ENCODE peak calls at places on chromosomes 4 and X, in eight cellular contexts. L, K, C, I, E, Z, W and T are unnamed samples.

GRCh38 chr4:118033148-118034060 is 882 bp upstream of the NDST3 start:
- DNase-seq in L (peak; percentile 66), K (peak; percentile 83), C (peak; percentile 11), I (peak; percentile 37), E (peak; percentile 30), Z (peak; percentile 19), W (no peak), T (peak; percentile 20)

GRCh38 chr4:120991885-120992284 is 69.4 kb upstream of the PRDM5 start:
- DNase-seq in L (no peak), K (no peak), C (no peak), I (no peak), E (no peak), Z (no peak), W (no peak), T (no peak)

GRCh38 chr4:127501103-127501502 is 131.7 kb upstream of the INTU start:
- DNase-seq in L (no peak), K (no peak), C (no peak), I (no peak), E (no peak), Z (peak; percentile 12), W (no peak), T (no peak)

GRCh38 chrX:129718701-129719100 is 20.1 kb upstream of the XPNPEP2 start:
- DNase-seq in L (no peak), K (no peak), C (no peak), I (no peak), E (no peak), Z (no peak), W (no peak), T (no peak)

GRCh38 chr4:60656171-60656570 is 544.0 kb upstream of the ADGRL3 start:
- DNase-seq in L (no peak), K (no peak), C (no peak), I (no peak), E (no peak), Z (no peak), W (no peak), T (no peak)

GRCh38 chr4:4347585-4347984 is 39.3 kb upstream of the NSG1 start:
- DNase-seq in L (no peak), K (no peak), C (no peak), I (no peak), E (no peak), Z (no peak), W (no peak), T (no peak)

GRCh38 chr4:7938513-7939376 is 916 bp downstream of the AFAP1 start:
- DNase-seq in L (peak; percentile 38), K (no peak), C (no peak), I (peak; percentile 35), E (peak; percentile 57), Z (peak; percentile 51), W (peak; percentile 39), T (no peak)

GRCh38 chrX:118541482-118541881 is 45.9 kb downstream of the DOCK11 start:
- DNase-seq in L (no peak), K (no peak), C (no peak), I (no peak), E (no peak), Z (no peak), W (no peak), T (no peak)

GRCh38 chrX:1453390-1453783 is 678 bp upstream of the ASMTL start:
- DNase-seq in L (no peak), K (peak; percentile 97), C (peak; percentile 60), I (no peak), E (no peak), Z (no peak), W (no peak), T (no peak)
- TF ChIP-seq POLR2A in L (no peak), K (no peak), C (peak; percentile 22), I (peak; percentile 51), E (no peak), Z (peak; percentile 41), W (no peak), T (no peak)

GRCh38 chr4:13527192-13527982 is 16.9 kb downstream of the NKX3-2 start:
- DNase-seq in L (no peak), K (peak; percentile 70), C (no peak), I (no peak), E (no peak), Z (no peak), W (no peak), T (no peak)
- H3K4me1 ChIP-seq in L (peaks cover 48% of the 10 kb centered on the region), K (peaks cover 43% of the 10 kb centered on the region), C (no peaks in the 10 kb centered on the region), I (peaks cover 26% of the 10 kb centered on the region), E (no peaks in the 10 kb centered on the region), Z (no peaks in the 10 kb centered on the region), W (no peaks in the 10 kb centered on the region), T (no peaks in the 10 kb centered on the region)

GRCh38 chr4:30718889-30719252 is 1.3 kb upstream of the PCDH7 start:
- DNase-seq in L (no peak), K (no peak), C (peak; percentile 0), I (no peak), E (peak; percentile 60), Z (no peak), W (no peak), T (no peak)

GRCh38 chr4:30718021-30718888 is 1.9 kb upstream of the PCDH7 start:
- DNase-seq in L (peak; percentile 31), K (peak; percentile 79), C (peak; percentile 2), I (no peak), E (peak; percentile 76), Z (peak; percentile 19), W (peak; percentile 57), T (peak; percentile 42)

GRCh38 chr4:30720021-30720655 is at the start of gene PCDH7:
- DNase-seq in L (peak; percentile 37), K (no peak), C (peak; percentile 7), I (no peak), E (peak; percentile 61), Z (peak; percentile 11), W (peak; percentile 46), T (peak; percentile 51)

GRCh38 chr4:30720656-30721352 is 635 bp downstream of the PCDH7 start:
- DNase-seq in L (no peak), K (peak; percentile 75), C (peak; percentile 4), I (no peak), E (peak; percentile 67), Z (peak; percentile 19), W (peak; percentile 32), T (no peak)

GRCh38 chr4:30719363-30720020 is 677 bp upstream of the PCDH7 start:
- DNase-seq in L (peak; percentile 52), K (peak; percentile 78), C (peak; percentile 18), I (no peak), E (peak; percentile 80), Z (peak; percentile 29), W (peak; percentile 55), T (peak; percentile 69)
- TF ChIP-seq POLR2A in L (no peak), K (no peak), C (no peak), I (no peak), E (peak; percentile 28), Z (no peak), W (no peak), T (no peak)

GRCh38 chrX:153340111-153340510 is 6.2 kb downstream of the ZNF275 start:
- DNase-seq in L (no peak), K (no peak), C (no peak), I (no peak), E (no peak), Z (no peak), W (no peak), T (no peak)

GRCh38 chrX:153339662-153340061 is 5.7 kb downstream of the ZNF275 start:
- DNase-seq in L (no peak), K (no peak), C (no peak), I (no peak), E (no peak), Z (peak; percentile 38), W (no peak), T (no peak)

GRCh38 chrX:153347530-153347929 is 13.6 kb downstream of the ZNF275 start:
- DNase-seq in L (no peak), K (no peak), C (no peak), I (no peak), E (no peak), Z (no peak), W (no peak), T (no peak)

GRCh38 chrX:153342762-153343558 is 9.0 kb downstream of the ZNF275 start:
- DNase-seq in L (no peak), K (no peak), C (no peak), I (no peak), E (no peak), Z (no peak), W (no peak), T (no peak)

DNA sequence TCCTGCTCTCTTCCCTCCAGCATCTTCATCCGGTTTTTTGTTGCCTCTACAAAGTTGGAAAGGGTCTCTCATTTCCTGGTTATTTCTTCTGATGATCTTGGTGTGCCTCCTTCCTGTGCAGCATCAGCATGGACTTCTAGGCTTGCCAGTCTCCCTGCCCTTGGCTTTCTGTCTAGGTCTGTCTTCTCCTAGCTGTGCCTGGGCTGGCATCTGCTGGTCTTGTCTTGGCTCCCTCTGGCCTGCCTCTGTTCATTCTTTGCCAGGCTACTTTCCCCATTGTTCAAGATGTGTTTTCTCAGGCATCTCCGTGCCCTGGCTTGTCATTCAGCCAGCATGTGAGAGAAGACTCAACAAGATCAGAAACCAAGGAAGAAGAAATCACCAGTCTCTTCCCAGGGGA is 9.7 kb downstream of the ZNF275 start:
- DNase-seq in L (no peak), K (no peak), C (no peak), I (no peak), E (no peak), Z (no peak), W (no peak), T (no peak)
- H3K4me1 ChIP-seq in L (no peaks in the 10 kb centered on the region), K (no peaks in the 10 kb centered on the region), C (no peaks in the 10 kb centered on the region), I (no peaks in the 10 kb centered on the region), E (no peaks in the 10 kb centered on the region), Z (peaks cover 3% of the 10 kb centered on the region), W (no peaks in the 10 kb centered on the region), T (no peaks in the 10 kb centered on the region)

GRCh38 chrX:102659790-102660757 is 8.8 kb downstream of the GPRASP1 start:
- DNase-seq in L (peak; percentile 84), K (peak; percentile 95), C (peak; percentile 69), I (peak; percentile 88), E (peak; percentile 74), Z (peak; percentile 85), W (peak; percentile 80), T (peak; percentile 73)
- TF ChIP-seq POLR2A in L (no peak), K (no peak), C (peak; percentile 41), I (peak; percentile 81), E (no peak), Z (peak; percentile 42), W (peak; percentile 32), T (peak; percentile 39)